ENCODE peak calls at places on chromosomes 6 and 20, in ten cellular contexts. F is hepatocyte; P is OCI-LY7; N is AG08395; X is pulmonary artery endothelial cell; D is HepG2; Z is stimulated activated CD8-positive, alpha-beta memory T cell treated with anti-CD3 and anti-CD28 coated beads, Interleukin-4, amount 100 ng/mL, for 1 hour; Y is A549; C is stimulated activated CD4-positive, alpha-beta T cell treated with anti-CD3 and anti-CD28 coated beads, Interleukin-15, amount 100 ng/mL, for 24 hours; K is A172. E is an unnamed sample.

GRCh38 chr6:143157146-143157545 is 96.5 kb downstream of the AIG1 start:
- DNase-seq in Y (no peak), P (no peak), K (no peak), Z (no peak), D (no peak), X (no peak), C (no peak), N (peak; percentile 51), F (no peak), E (peak; percentile 45)

GRCh38 chr20:31675828-31676533 is 38.3 kb downstream of the COX4I2 start:
- DNase-seq in X (peak; percentile 30), K (peak; percentile 61), Y (no peak), N (no peak), F (no peak), D (no peak), P (peak; percentile 71), Z (no peak), C (peak; percentile 76), E (no peak)

GRCh38 chr6:160226118-160226541 is 32.5 kb downstream of the SLC22A2 start:
- DNase-seq in F (no peak), D (no peak), P (no peak), X (no peak), C (peak; percentile 72), Z (no peak), K (peak; percentile 44), N (no peak), Y (no peak), E (no peak)

GRCh38 chr6:155402656-155403304 is 52.9 kb downstream of the NOX3 start:
- DNase-seq in Z (no peak), K (no peak), D (peak; percentile 86), F (no peak), C (no peak), P (no peak), Y (no peak), X (no peak), N (no peak), E (no peak)

GRCh38 chr6:35691027-35691824 is 2.5 kb upstream of the FKBP5 start:
- DNase-seq in Z (no peak), K (no peak), F (peak; percentile 68), N (peak; percentile 68), Y (no peak), C (no peak), P (no peak), D (no peak), X (no peak), E (peak; percentile 93)

GRCh38 chr6:7681449-7681848 is 44.5 kb upstream of the BMP6 start:
- DNase-seq in P (no peak), Z (no peak), K (no peak), F (no peak), D (no peak), Y (no peak), X (no peak), C (no peak), N (no peak), E (no peak)

GRCh38 chr6:14758421-14759043 is 487.3 kb upstream of the JARID2 start:
- DNase-seq in Z (no peak), K (no peak), X (no peak), C (peak; percentile 43), F (peak; percentile 21), P (no peak), Y (no peak), N (no peak), D (no peak), E (no peak)

GRCh38 chr6:152566040-152566875 is 70.9 kb downstream of the SYNE1 start:
- DNase-seq in D (no peak), C (no peak), K (no peak), X (no peak), N (no peak), F (no peak), Y (no peak), P (no peak), Z (no peak), E (no peak)

GRCh38 chr6:3294921-3295871 is 36.4 kb downstream of the PSMG4 start:
- DNase-seq in Y (no peak), Z (no peak), X (no peak), D (peak; percentile 25), K (no peak), C (no peak), P (peak; percentile 20), N (no peak), F (peak; percentile 64), E (no peak)

GRCh38 chr6:125789576-125790402 is 971 bp upstream of the NCOA7 start:
- DNase-seq in X (no peak), P (peak; percentile 68), N (peak; percentile 37), Y (no peak), F (peak; percentile 73), C (peak; percentile 52), D (peak; percentile 54), K (peak; percentile 47), Z (no peak), E (peak; percentile 54)

GRCh38 chr6:97572943-97573342 is 289.9 kb upstream of the MMS22L start:
- DNase-seq in C (no peak), D (no peak), F (no peak), K (no peak), P (no peak), X (no peak), Y (no peak), N (no peak), Z (no peak), E (no peak)

GRCh38 chr6:29653452-29654038 is 3.3 kb upstream of the MOG start:
- DNase-seq in X (peak; percentile 45), N (peak; percentile 67), D (peak; percentile 69), P (peak; percentile 82), K (peak; percentile 57), Y (peak; percentile 58), C (peak; percentile 46), Z (no peak), F (peak; percentile 91), E (peak; percentile 64)

GRCh38 chr20:36152266-36152665 is 2.3 kb upstream of the EPB41L1 start:
- DNase-seq in K (no peak), D (no peak), F (no peak), C (no peak), Z (no peak), X (no peak), P (no peak), N (no peak), Y (no peak), E (no peak)

GRCh38 chr20:11235058-11235457 is 561.3 kb upstream of the JAG1 start:
- DNase-seq in C (no peak), P (no peak), F (no peak), K (peak; percentile 96), Z (no peak), N (peak; percentile 39), D (no peak), Y (no peak), X (peak; percentile 29), E (no peak)

GRCh38 chr6:146990284-146990683 is 213.9 kb upstream of the STXBP5 start:
- DNase-seq in N (peak; percentile 50), C (no peak), D (peak; percentile 13), F (no peak), Y (no peak), P (no peak), K (peak; percentile 59), Z (no peak), X (no peak), E (peak; percentile 75)

GRCh38 chr20:44769481-44769863 is 23.8 kb downstream of the KCNK15 start:
- DNase-seq in X (no peak), K (no peak), C (no peak), P (no peak), Y (no peak), N (no peak), D (no peak), F (no peak), Z (no peak), E (no peak)

GRCh38 chr6:22017272-22017671 is 279.6 kb downstream of the PRL start:
- DNase-seq in Z (no peak), K (no peak), P (no peak), F (no peak), C (no peak), N (no peak), X (no peak), Y (no peak), D (no peak), E (no peak)

GRCh38 chr6:44569931-44570385 is 182.5 kb downstream of the CDC5L start:
- DNase-seq in P (no peak), K (no peak), N (peak; percentile 81), F (no peak), C (no peak), X (no peak), Z (no peak), Y (no peak), D (no peak), E (peak; percentile 14)

GRCh38 chr20:35595901-35596300 is 19.7 kb upstream of the SPAG4 start:
- DNase-seq in P (no peak), Z (no peak), C (no peak), K (no peak), N (no peak), X (no peak), D (no peak), F (no peak), Y (no peak), E (no peak)

GRCh38 chr6:2866183-2866846 is 24.7 kb upstream of the SERPINB1 start:
- DNase-seq in X (no peak), C (no peak), N (no peak), Z (no peak), D (no peak), Y (no peak), K (no peak), P (no peak), F (no peak), E (no peak)

GRCh38 chr20:33828912-33829560 is 17.9 kb downstream of the CHMP4B start:
- DNase-seq in Y (no peak), C (no peak), N (no peak), P (no peak), K (no peak), D (no peak), F (peak; percentile 54), Z (no peak), X (no peak), E (no peak)

GRCh38 chr6:82980086-82980485 is 85.6 kb downstream of the UBE3D start:
- DNase-seq in P (no peak), X (no peak), Z (no peak), N (no peak), K (no peak), C (no peak), Y (no peak), D (no peak), F (no peak), E (peak; percentile 94)

GRCh38 chr6:87481936-87482335 is 9.2 kb downstream of the SLC35A1 start:
- DNase-seq in F (no peak), P (no peak), X (no peak), D (no peak), N (no peak), Z (no peak), C (no peak), K (no peak), Y (no peak), E (no peak)

E was measured in fibroblast of gingiva.